ENCODE peak calls at places on chromosomes 2 and 18, in nine cellular contexts. Q, H, K, I, N, O, R, S and T are unnamed samples.

GRCh38 chr2:776517-776916 is 99.3 kb upstream of the TMEM18 start:
- DNase-seq in O (no peak), Q (no peak), K (no peak), R (no peak), S (no peak), H (no peak), N (no peak), I (no peak), T (no peak)

GRCh38 chr2:203286532-203286931 is 41.7 kb upstream of the ABI2 start:
- DNase-seq in O (no peak), N (no peak), R (no peak), Q (no peak), K (no peak), H (no peak), I (no peak), S (no peak), T (no peak)

GRCh38 chr2:173451137-173451536 is 96.5 kb downstream of the CDCA7 start:
- DNase-seq in K (no peak), N (no peak), O (no peak), I (no peak), R (no peak), S (no peak), H (no peak), Q (no peak), T (no peak)

GRCh38 chr18:65752625-65753325 is 2.0 kb downstream of the CDH7 start:
- DNase-seq in H (no peak), K (no peak), O (no peak), R (no peak), S (no peak), Q (no peak), N (no peak), I (no peak), T (no peak)

GRCh38 chr18:55250729-55251128 is 291.5 kb upstream of the CCDC68 start:
- DNase-seq in S (no peak), H (no peak), K (no peak), O (no peak), Q (no peak), N (no peak), I (no peak), R (no peak), T (no peak)

GRCh38 chr2:202339052-202339870 is 36.9 kb upstream of the BMPR2 start:
- DNase-seq in I (no peak), R (no peak), S (no peak), H (no peak), N (peak; percentile 5), K (no peak), O (no peak), Q (no peak), T (no peak)

GRCh38 chr2:198321522-198322088 is 517.2 kb downstream of the PLCL1 start:
- DNase-seq in S (no peak), O (no peak), H (no peak), N (no peak), I (no peak), Q (no peak), R (no peak), K (no peak), T (no peak)

GRCh38 chr2:138470941-138471340 is 30.6 kb upstream of the SPOPL start:
- DNase-seq in O (no peak), K (no peak), Q (no peak), R (no peak), I (no peak), N (no peak), S (no peak), H (no peak), T (no peak)

GRCh38 chr18:50790956-50791355 is 28.9 kb downstream of the MRO start:
- DNase-seq in S (no peak), I (no peak), K (no peak), N (no peak), O (no peak), R (no peak), Q (no peak), H (no peak), T (no peak)

GRCh38 chr2:224357098-224357901 is 44.6 kb downstream of the FAM124B start:
- DNase-seq in I (peak; percentile 90), H (peak; percentile 58), K (no peak), R (peak; percentile 51), S (no peak), N (peak; percentile 47), Q (peak; percentile 49), O (peak; percentile 53), T (peak; percentile 40)

GRCh38 chr2:2547451-2547850 is 216.4 kb upstream of the MYT1L start:
- DNase-seq in N (no peak), I (no peak), O (no peak), R (no peak), Q (no peak), H (no peak), K (no peak), S (no peak), T (no peak)

GRCh38 chr18:78571831-78572347 is 407.7 kb upstream of the SALL3 start:
- DNase-seq in O (no peak), S (no peak), R (no peak), K (no peak), I (no peak), H (no peak), N (no peak), Q (no peak), T (peak; percentile 68)

GRCh38 chr2:172877826-172878225 is 142.2 kb downstream of the RAPGEF4 start:
- DNase-seq in O (no peak), H (no peak), S (no peak), Q (no peak), R (no peak), I (no peak), K (no peak), N (no peak), T (no peak)

GRCh38 chr18:73979742-73980141 is 167.9 kb downstream of the FBXO15 start:
- DNase-seq in K (no peak), S (no peak), I (no peak), H (no peak), O (no peak), Q (no peak), N (no peak), R (no peak), T (no peak)

GRCh38 chr2:217058791-217059755 is 199.2 kb upstream of the TNP1 start:
- DNase-seq in N (no peak), K (no peak), O (no peak), I (no peak), R (no peak), S (no peak), Q (no peak), H (no peak), T (no peak)

GRCh38 chr2:15906778-15907177 is 33.6 kb upstream of the MYCN start:
- DNase-seq in N (no peak), S (no peak), K (no peak), R (no peak), O (no peak), I (no peak), Q (no peak), H (no peak), T (no peak)

GRCh38 chr2:15908371-15908770 is 32.0 kb upstream of the MYCN start:
- DNase-seq in O (no peak), Q (no peak), R (no peak), H (no peak), I (no peak), K (no peak), S (no peak), N (no peak), T (no peak)

GRCh38 chr2:15905986-15906491 is 34.3 kb upstream of the MYCN start:
- DNase-seq in H (no peak), I (no peak), O (no peak), Q (no peak), N (no peak), S (no peak), K (no peak), R (no peak), T (no peak)

GRCh38 chr2:15909157-15909556 is 31.2 kb upstream of the MYCN start:
- DNase-seq in K (no peak), S (no peak), R (no peak), H (no peak), O (no peak), Q (no peak), I (no peak), N (no peak), T (no peak)

GRCh38 chr2:15907461-15908324 is 32.7 kb upstream of the MYCN start:
- DNase-seq in O (no peak), R (no peak), H (no peak), N (no peak), S (no peak), K (no peak), I (no peak), Q (no peak), T (no peak)
- H3K4me3 ChIP-seq in O (no peak overlapping the region), R (no peak overlapping the region), H (no peak overlapping the region), N (no peak overlapping the region), S (no peak overlapping the region), K (no peak overlapping the region), I (no peak overlapping the region), Q (no peak overlapping the region), T (no peak overlapping the region)

GRCh38 chr18:58166278-58166844 is 122.3 kb downstream of the NEDD4L start:
- DNase-seq in I (no peak), N (no peak), H (no peak), K (no peak), Q (no peak), S (no peak), O (no peak), R (no peak), T (no peak)
- TF ChIP-seq EP300 in I (no peak), N (no peak), H (no peak), K (no peak), Q (no peak), S (no peak), O (no peak), R (no peak), T (no peak)

GRCh38 chr2:51225377-51225776 is 193.4 kb upstream of the NRXN1 start:
- DNase-seq in Q (no peak), S (no peak), N (no peak), O (no peak), I (no peak), H (no peak), R (no peak), K (no peak), T (no peak)
- H3K9me3 ChIP-seq in Q (peaks cover 11% of the 10 kb centered on the region), S (peaks cover 3% of the 10 kb centered on the region), N (peaks cover 19% of the 10 kb centered on the region), O (no peaks in the 10 kb centered on the region), I (peaks cover 3% of the 10 kb centered on the region), H (no peaks in the 10 kb centered on the region), R (no peaks in the 10 kb centered on the region), K (no peaks in the 10 kb centered on the region), T (no peaks in the 10 kb centered on the region)

GRCh38 chr2:151289972-151290335 is 486 bp upstream of the NMI start:
- DNase-seq in I (peak; percentile 61), Q (no peak), H (peak; percentile 47), O (peak; percentile 31), S (peak; percentile 77), R (no peak), K (no peak), N (peak; percentile 39), T (peak; percentile 44)

GRCh38 chr2:151292124-151292523 is 2.7 kb upstream of the NMI start:
- DNase-seq in I (no peak), N (no peak), K (no peak), Q (no peak), H (no peak), S (no peak), O (no peak), R (peak; percentile 32), T (no peak)

GRCh38 chr2:151291224-151291623 is 1.8 kb upstream of the NMI start:
- DNase-seq in I (no peak), S (no peak), Q (no peak), N (no peak), K (no peak), H (no peak), O (no peak), R (no peak), T (no peak)

GRCh38 chr2:151290467-151290866 is 999 bp upstream of the NMI start:
- DNase-seq in K (no peak), Q (no peak), O (no peak), S (no peak), N (no peak), I (no peak), H (no peak), R (no peak), T (no peak)

GRCh38 chr2:151287513-151288250 is 1.8 kb downstream of the NMI start:
- DNase-seq in H (no peak), K (no peak), Q (no peak), O (no peak), I (no peak), S (no peak), N (no peak), R (no peak), T (no peak)
- H3K4me3 ChIP-seq in H (no peak overlapping the region), K (no peak overlapping the region), Q (peak overlapping the region; percentile 70), O (peak overlapping the region; percentile 85), I (no peak overlapping the region), S (no peak overlapping the region), N (peak overlapping the region; percentile 60), R (peak overlapping the region; percentile 56), T (no peak overlapping the region)